ENCODE peak calls at places on chromosomes 13 and 19, in six cellular contexts. E is ovary, X is sigmoid colon, B is tibial nerve, F is stomach, K is K562. M is an unnamed sample.

GRCh38 chr19:7395360-7395781 is 46.6 kb downstream of the ARHGEF18 start:
- DNase-seq in F (no peak), B (no peak), K (no peak), E (no peak), X (no peak), M (no peak)

GRCh38 chr13:113967729-113968462 is 6.0 kb downstream of the C13orf46 start:
- DNase-seq in B (no peak), E (no peak), K (no peak), F (no peak), X (peak; percentile 54), M (no peak)

GRCh38 chr13:95083758-95084157 is 217.5 kb downstream of the ABCC4 start:
- DNase-seq in E (no peak), X (no peak), F (no peak), K (no peak), B (no peak), M (no peak)

GRCh38 chr13:40617801-40618356 is 48.6 kb downstream of the FOXO1 start:
- DNase-seq in X (no peak), K (no peak), E (no peak), B (no peak), F (no peak), M (peak; percentile 45)

GRCh38 chr19:34853369-34853768 is 73.3 kb upstream of the ZNF30 start:
- DNase-seq in B (no peak), X (no peak), K (no peak), F (no peak), E (no peak), M (no peak)

GRCh38 chr19:47019431-47020041 is at the start of gene NPAS1:
- DNase-seq in K (peak; percentile 84), X (no peak), B (no peak), F (no peak), E (no peak), M (peak; percentile 88)

GRCh38 chr19:15195987-15196682 is 4.7 kb downstream of the NOTCH3 start:
- DNase-seq in K (peak; percentile 49), E (peak; percentile 48), B (no peak), F (peak; percentile 92), X (no peak), M (no peak)

GRCh38 chr13:65553328-65553727 is 1676.8 kb downstream of the PCDH9 start:
- DNase-seq in X (no peak), E (no peak), F (no peak), B (no peak), K (no peak), M (peak; percentile 70)

GRCh38 chr13:79776538-79776937 is 295.6 kb downstream of the NDFIP2 start:
- DNase-seq in K (no peak), F (no peak), B (no peak), X (no peak), E (no peak), M (no peak)

GRCh38 chr19:31841755-31842154 is 492.5 kb upstream of the TSHZ3 start:
- DNase-seq in K (no peak), B (no peak), X (no peak), E (no peak), F (no peak), M (no peak)

GRCh38 chr13:54287062-54287764 is 1258.6 kb downstream of the OLFM4 start:
- DNase-seq in X (no peak), K (no peak), E (no peak), F (no peak), B (no peak), M (no peak)

DNA sequence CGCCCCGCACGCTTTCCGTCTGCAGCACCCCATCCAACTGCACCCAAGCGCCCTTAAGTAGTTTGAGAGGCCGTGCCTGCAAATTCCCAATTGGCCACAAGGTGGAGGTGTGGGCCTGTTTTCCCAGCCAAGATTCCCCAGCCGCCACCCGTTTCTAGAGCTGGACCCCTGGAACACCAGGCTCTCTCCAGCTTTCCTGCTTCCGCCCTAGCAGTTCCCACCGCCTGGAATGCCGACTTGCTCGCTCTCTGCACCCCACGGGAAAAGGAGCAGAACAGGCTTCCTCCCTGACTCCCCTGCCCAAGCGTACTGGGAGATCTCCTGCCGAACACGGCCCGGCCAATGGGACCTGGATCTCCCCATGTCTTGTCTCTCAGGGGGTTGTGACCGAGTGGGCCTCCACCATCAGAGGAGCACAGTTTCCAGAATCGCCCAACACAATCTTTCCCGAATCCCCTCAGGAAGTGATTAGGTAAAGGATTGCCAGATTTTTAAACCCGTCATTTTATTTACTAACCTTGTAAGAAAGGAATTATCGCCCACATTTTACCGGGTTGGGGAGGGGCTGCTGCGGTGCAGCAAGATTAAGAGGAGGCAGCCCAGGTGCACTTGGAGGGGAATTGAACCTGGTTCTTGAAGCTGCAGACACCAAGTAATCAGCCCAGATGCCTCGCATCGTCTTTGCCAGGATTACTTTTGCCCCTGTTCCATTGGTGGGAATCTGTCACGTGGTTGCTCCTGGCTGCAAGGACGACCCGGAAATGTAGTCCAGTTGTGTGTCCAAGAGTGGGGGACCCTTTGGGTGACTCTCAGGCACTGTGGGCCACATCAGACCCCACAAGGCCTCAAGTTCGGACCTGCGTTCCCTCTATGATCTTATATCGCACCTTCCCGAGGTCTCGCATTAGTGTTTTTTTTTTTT is 3.5 kb upstream of the NAPSA start:
- DNase-seq in E (peak; percentile 87), F (peak; percentile 87), X (peak; percentile 93), B (peak; percentile 94), K (peak; percentile 87), M (peak; percentile 97)
- TF ChIP-seq POLR2A in E (no peak), F (no peak), X (no peak), B (no peak), K (peak; percentile 68), M (no peak)

DNA sequence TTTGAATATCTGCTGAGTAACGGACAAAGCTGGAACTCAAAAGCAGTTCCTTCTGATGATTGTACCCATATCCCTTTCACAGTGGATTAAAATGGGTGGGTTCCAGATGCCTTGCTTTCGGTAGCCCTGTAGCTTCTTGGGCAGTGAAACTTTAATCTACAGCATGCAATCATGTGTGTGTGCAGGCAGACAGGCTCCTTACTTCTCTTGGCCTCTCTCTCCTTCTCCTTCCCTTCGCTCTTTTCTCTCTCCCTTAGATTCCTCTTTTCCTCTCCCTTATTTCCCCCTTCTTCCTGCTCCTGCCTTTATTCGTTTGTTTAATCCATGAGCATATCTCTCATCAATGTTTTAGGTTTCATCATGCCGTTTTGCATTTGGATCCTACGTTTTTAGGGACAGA is 8.1 kb downstream of the DGKH start:
- DNase-seq in K (no peak), B (no peak), X (no peak), F (no peak), E (no peak), M (no peak)
- H3K4me3 ChIP-seq in K (peak overlapping the region; percentile 17), B (no peak overlapping the region), X (no peak overlapping the region), F (no peak overlapping the region), E (no peak overlapping the region), M (no peak overlapping the region)

GRCh38 chr13:112910016-112910415 is 59.0 kb upstream of the MCF2L start:
- DNase-seq in F (no peak), X (no peak), K (no peak), B (no peak), E (no peak), M (no peak)
- TF ChIP-seq EP300 in F (no peak), X (no peak), K (no peak), B (no peak), E (no peak), M (no peak)

GRCh38 chr13:110561335-110562033 is at the start of gene RAB20:
- DNase-seq in F (peak; percentile 92), B (peak; percentile 87), X (peak; percentile 95), K (peak; percentile 90), E (peak; percentile 88), M (peak; percentile 95)
- TF ChIP-seq POLR2A in F (no peak), B (no peak), X (peak; percentile 42), K (peak; percentile 34), E (peak; percentile 22), M (peak; percentile 41)

GRCh38 chr13:67228909-67229308 is 1.2 kb downstream of the PCDH9 start:
- DNase-seq in F (no peak), K (no peak), X (no peak), E (no peak), B (no peak), M (no peak)
- H3K4me3 ChIP-seq in F (peak overlapping the region; percentile 87), K (no peak overlapping the region), X (peak overlapping the region; percentile 89), E (no peak overlapping the region), B (peak overlapping the region; percentile 79), M (peak overlapping the region; percentile 87)